ENCODE peak calls at places on chromosome 18, in ten cellular contexts. One of them, this sample, is unnamed.

GRCh38 chr18:10526211-10526949 is 553 bp downstream of the NAPG start:
- DNase-seq in H54: peak
- DNase-seq in GM04504: no peak
- DNase-seq in DMS79: peak
- DNase-seq in HEK293T: peak
- DNase-seq in iris pigment epithelial cell: peak
- DNase-seq in RWPE1: peak
- DNase-seq in dorsolateral prefrontal cortex: peak
- DNase-seq in left cardiac atrium: peak
- DNase-seq in hepatocyte: peak
- DNase-seq in this sample: peak

GRCh38 chr18:25445430-25445829 is 93.5 kb upstream of the ZNF521 start:
- DNase-seq in GM04504: no peak
- DNase-seq in dorsolateral prefrontal cortex: no peak
- DNase-seq in H54: no peak
- DNase-seq in iris pigment epithelial cell: no peak
- DNase-seq in hepatocyte: no peak
- DNase-seq in RWPE1: no peak
- DNase-seq in DMS79: no peak
- DNase-seq in HEK293T: no peak
- DNase-seq in left cardiac atrium: no peak
- DNase-seq in this sample: no peak

GRCh38 chr18:53153281-53153680 is 813.3 kb downstream of the DCC start:
- DNase-seq in left cardiac atrium: no peak
- DNase-seq in H54: peak
- DNase-seq in RWPE1: no peak
- DNase-seq in HEK293T: peak
- DNase-seq in hepatocyte: peak
- DNase-seq in GM04504: no peak
- DNase-seq in iris pigment epithelial cell: no peak
- DNase-seq in DMS79: no peak
- DNase-seq in dorsolateral prefrontal cortex: no peak
- DNase-seq in this sample: no peak

GRCh38 chr18:25247725-25248124 is 104.2 kb downstream of the ZNF521 start:
- DNase-seq in H54: no peak
- DNase-seq in left cardiac atrium: no peak
- DNase-seq in dorsolateral prefrontal cortex: no peak
- DNase-seq in RWPE1: no peak
- DNase-seq in HEK293T: no peak
- DNase-seq in hepatocyte: no peak
- DNase-seq in iris pigment epithelial cell: peak
- DNase-seq in GM04504: peak
- DNase-seq in DMS79: no peak
- DNase-seq in this sample: no peak

GRCh38 chr18:28185121-28185520 is 8.2 kb upstream of the CDH2 start:
- DNase-seq in RWPE1: no peak
- DNase-seq in H54: no peak
- DNase-seq in DMS79: no peak
- DNase-seq in dorsolateral prefrontal cortex: no peak
- DNase-seq in GM04504: no peak
- DNase-seq in left cardiac atrium: no peak
- DNase-seq in iris pigment epithelial cell: no peak
- DNase-seq in HEK293T: no peak
- DNase-seq in hepatocyte: no peak
- DNase-seq in this sample: no peak

GRCh38 chr18:31303771-31304170 is 14.2 kb upstream of the DSG1 start:
- DNase-seq in RWPE1: no peak
- DNase-seq in DMS79: no peak
- DNase-seq in HEK293T: no peak
- DNase-seq in hepatocyte: no peak
- DNase-seq in iris pigment epithelial cell: peak
- DNase-seq in left cardiac atrium: no peak
- DNase-seq in dorsolateral prefrontal cortex: no peak
- DNase-seq in H54: no peak
- DNase-seq in GM04504: no peak
- DNase-seq in this sample: no peak

GRCh38 chr18:64886995-64887394 is 738.1 kb upstream of the LINC00305 start:
- DNase-seq in H54: no peak
- DNase-seq in DMS79: no peak
- DNase-seq in GM04504: no peak
- DNase-seq in left cardiac atrium: no peak
- DNase-seq in dorsolateral prefrontal cortex: no peak
- DNase-seq in HEK293T: no peak
- DNase-seq in RWPE1: no peak
- DNase-seq in hepatocyte: no peak
- DNase-seq in iris pigment epithelial cell: no peak
- DNase-seq in this sample: no peak

GRCh38 chr18:10689231-10689953 is 163.6 kb downstream of the NAPG start:
- DNase-seq in dorsolateral prefrontal cortex: no peak
- DNase-seq in left cardiac atrium: no peak
- DNase-seq in iris pigment epithelial cell: no peak
- DNase-seq in DMS79: no peak
- DNase-seq in RWPE1: no peak
- DNase-seq in H54: no peak
- DNase-seq in hepatocyte: no peak
- DNase-seq in GM04504: peak
- DNase-seq in HEK293T: no peak
- DNase-seq in this sample: no peak

GRCh38 chr18:35029770-35030169 is 11.4 kb upstream of the MAPRE2 start:
- DNase-seq in RWPE1: no peak
- DNase-seq in hepatocyte: no peak
- DNase-seq in iris pigment epithelial cell: no peak
- DNase-seq in GM04504: no peak
- DNase-seq in H54: no peak
- DNase-seq in HEK293T: no peak
- DNase-seq in dorsolateral prefrontal cortex: no peak
- DNase-seq in left cardiac atrium: no peak
- DNase-seq in DMS79: no peak
- DNase-seq in this sample: no peak

GRCh38 chr18:45920367-45920766 is 46.8 kb downstream of the EPG5 start:
- DNase-seq in GM04504: peak
- DNase-seq in dorsolateral prefrontal cortex: peak
- DNase-seq in RWPE1: peak
- DNase-seq in HEK293T: no peak
- DNase-seq in hepatocyte: no peak
- DNase-seq in DMS79: peak
- DNase-seq in iris pigment epithelial cell: peak
- DNase-seq in H54: no peak
- DNase-seq in left cardiac atrium: peak
- DNase-seq in this sample: no peak

GRCh38 chr18:79139206-79139605 is 70.0 kb downstream of the ATP9B start:
- DNase-seq in hepatocyte: no peak
- DNase-seq in RWPE1: no peak
- DNase-seq in HEK293T: no peak
- DNase-seq in iris pigment epithelial cell: no peak
- DNase-seq in H54: no peak
- DNase-seq in GM04504: no peak
- DNase-seq in left cardiac atrium: no peak
- DNase-seq in dorsolateral prefrontal cortex: no peak
- DNase-seq in DMS79: no peak
- DNase-seq in this sample: no peak

GRCh38 chr18:62556397-62556796 is 33.6 kb downstream of the ZCCHC2 start:
- DNase-seq in RWPE1: no peak
- DNase-seq in HEK293T: no peak
- DNase-seq in iris pigment epithelial cell: no peak
- DNase-seq in H54: no peak
- DNase-seq in DMS79: no peak
- DNase-seq in GM04504: no peak
- DNase-seq in dorsolateral prefrontal cortex: no peak
- DNase-seq in hepatocyte: no peak
- DNase-seq in left cardiac atrium: no peak
- DNase-seq in this sample: no peak

GRCh38 chr18:70288851-70289328 is at the start of gene SOCS6:
- DNase-seq in left cardiac atrium: peak
- DNase-seq in dorsolateral prefrontal cortex: peak
- DNase-seq in iris pigment epithelial cell: peak
- DNase-seq in GM04504: peak
- DNase-seq in RWPE1: peak
- DNase-seq in DMS79: peak
- DNase-seq in HEK293T: peak
- DNase-seq in H54: no peak
- DNase-seq in hepatocyte: peak
- DNase-seq in this sample: no peak

GRCh38 chr18:52275817-52276216 is 64.2 kb upstream of the DCC start:
- DNase-seq in GM04504: no peak
- DNase-seq in DMS79: no peak
- DNase-seq in H54: no peak
- DNase-seq in iris pigment epithelial cell: no peak
- DNase-seq in hepatocyte: no peak
- DNase-seq in HEK293T: no peak
- DNase-seq in dorsolateral prefrontal cortex: no peak
- DNase-seq in RWPE1: no peak
- DNase-seq in left cardiac atrium: no peak
- DNase-seq in this sample: no peak